ENCODE peak calls at places on chromosomes 2 and 18, in five cellular contexts. X, H, M, Y and A are unnamed samples.

GRCh38 chr2:22901471-22901870 is 483.5 kb upstream of the KLHL29 start:
- DNase-seq in M (no peak), X (no peak), H (no peak), Y (no peak), A (no peak)

GRCh38 chr18:3983351-3983969 is 471.6 kb downstream of the DLGAP1 start:
- DNase-seq in Y (no peak), X (no peak), M (no peak), H (no peak), A (no peak)

GRCh38 chr2:159249955-159250723 is 36.4 kb downstream of the WDSUB1 start:
- DNase-seq in Y (peak), M (peak), H (peak), X (peak), A (no peak)

GRCh38 chr2:187783446-187783845 is 229.2 kb upstream of the TFPI start:
- DNase-seq in Y (no peak), H (no peak), X (peak), M (no peak), A (no peak)

GRCh38 chr18:12564378-12564777 is 93.5 kb downstream of the SPIRE1 start:
- DNase-seq in X (no peak), H (no peak), M (no peak), Y (no peak), A (no peak)

GRCh38 chr18:23972416-23972815 is 42.1 kb upstream of the TTC39C start:
- DNase-seq in M (no peak), X (no peak), H (no peak), Y (no peak), A (no peak)

GRCh38 chr2:127531133-127531709 is 4.3 kb upstream of the MYO7B start:
- DNase-seq in H (no peak), Y (no peak), M (no peak), X (no peak), A (no peak)

GRCh38 chr2:45857206-45857605 is 205.7 kb downstream of the PRKCE start:
- DNase-seq in X (no peak), Y (no peak), H (no peak), M (no peak), A (no peak)

GRCh38 chr2:89841476-89841840 is 1150.0 kb downstream of the RPIA start:
- DNase-seq in Y (no peak), X (no peak), H (no peak), M (no peak), A (no peak)

GRCh38 chr2:112160591-112161250 is 22.5 kb downstream of the FBLN7 start:
- DNase-seq in M (no peak), Y (peak), X (no peak), H (no peak), A (no peak)

GRCh38 chr18:3790702-3791101 is 340.7 kb downstream of the TGIF1 start:
- DNase-seq in H (no peak), Y (peak), M (no peak), X (no peak), A (no peak)

GRCh38 chr18:25453556-25454269 is 101.7 kb upstream of the ZNF521 start:
- DNase-seq in Y (no peak), M (no peak), X (peak), H (no peak), A (no peak)

GRCh38 chr2:234594715-234595114 is 97.8 kb upstream of the ARL4C start:
- DNase-seq in M (no peak), Y (no peak), X (no peak), H (no peak), A (no peak)

GRCh38 chr18:74652392-74652988 is 54.8 kb downstream of the ZNF407 start:
- DNase-seq in Y (peak), M (peak), X (peak), H (no peak), A (peak)

GRCh38 chr2:152561251-152561650 is 156.0 kb downstream of the PRPF40A start:
- DNase-seq in Y (no peak), H (no peak), M (no peak), X (no peak), A (no peak)

GRCh38 chr2:159557437-159558034 is 58.8 kb downstream of the BAZ2B start:
- DNase-seq in X (peak), H (peak), Y (no peak), M (peak), A (peak)

GRCh38 chr2:160491922-160492371 is 1.7 kb downstream of the RBMS1 start:
- DNase-seq in H (no peak), X (peak), Y (no peak), M (no peak), A (peak)